ENCODE peak calls at places on chromosome 6, in five cellular contexts. N is K562, R is HepG2, C is GM12878, E is SK-N-SH. V is an unnamed sample.

GRCh38 chr6:10850728-10851127 is 12.4 kb upstream of the MAK start:
- DNase-seq in N (peak), R (no peak), C (no peak), E (no peak), V (no peak)

GRCh38 chr6:74879234-74879633 is 326.6 kb downstream of the COL12A1 start:
- DNase-seq in N (no peak), R (no peak), C (no peak), E (no peak), V (no peak)

GRCh38 chr6:132443206-132443605 is 41.9 kb upstream of the MOXD1 start:
- DNase-seq in N (no peak), R (no peak), C (no peak), E (no peak), V (no peak)

GRCh38 chr6:20134613-20135012 is 77.7 kb downstream of the MBOAT1 start:
- DNase-seq in N (no peak), R (no peak), C (no peak), E (no peak), V (no peak)

GRCh38 chr6:158631678-158632537 is 12.6 kb downstream of the DYNLT1 start:
- DNase-seq in N (peak), R (no peak), C (no peak), E (no peak), V (no peak)

GRCh38 chr6:166980738-166981137 is 18.5 kb upstream of the CEP43 start:
- DNase-seq in N (no peak), R (no peak), C (no peak), E (no peak), V (no peak)

GRCh38 chr6:43759157-43759925 is 10.7 kb upstream of the VEGFA start:
- DNase-seq in N (no peak), R (no peak), C (no peak), E (no peak), V (no peak)

GRCh38 chr6:1135726-1136414 is 176.0 kb upstream of the FOXQ1 start:
- DNase-seq in N (no peak), R (no peak), C (no peak), E (no peak), V (no peak)

GRCh38 chr6:27281105-27281539 is 31.0 kb downstream of the POM121L2 start:
- DNase-seq in N (peak), R (no peak), C (no peak), E (no peak), V (no peak)

GRCh38 chr6:11241793-11242201 is 9.3 kb upstream of the NEDD9 start:
- DNase-seq in N (peak), R (peak), C (no peak), E (no peak), V (no peak)

GRCh38 chr6:114989279-114989964 is 646.6 kb upstream of the HS3ST5 start:
- DNase-seq in N (no peak), R (no peak), C (no peak), E (no peak), V (peak)

GRCh38 chr6:52574709-52575489 is 2.0 kb downstream of the TRAM2 start:
- DNase-seq in N (peak), R (no peak), C (peak), E (no peak), V (peak)

GRCh38 chr6:39901116-39901655 is 33.1 kb downstream of the MOCS1 start:
- DNase-seq in N (no peak), R (no peak), C (no peak), E (no peak), V (no peak)

GRCh38 chr6:62150048-62150663 is 135.9 kb downstream of the KHDRBS2 start:
- DNase-seq in N (peak), R (peak), C (no peak), E (peak), V (peak)

GRCh38 chr6:160737934-160738333 is 35.9 kb downstream of the PLG start:
- DNase-seq in N (no peak), R (no peak), C (no peak), E (no peak), V (no peak)

GRCh38 chr6:88520445-88520844 is 354.3 kb upstream of the CNR1 start:
- DNase-seq in N (no peak), R (no peak), C (no peak), E (peak), V (no peak)

GRCh38 chr6:54191460-54191859 is 80.2 kb downstream of the MLIP start:
- DNase-seq in N (no peak), R (no peak), C (no peak), E (no peak), V (no peak)

GRCh38 chr6:54719633-54720032 is 126.9 kb upstream of the FAM83B start:
- DNase-seq in N (no peak), R (no peak), C (no peak), E (no peak), V (no peak)

GRCh38 chr6:116528800-116529199 is 16.7 kb downstream of the TRAPPC3L start:
- DNase-seq in N (no peak), R (peak), C (no peak), E (no peak), V (no peak)

GRCh38 chr6:41638801-41639555 is 710 bp downstream of the MDFI start:
- DNase-seq in N (no peak), R (no peak), C (no peak), E (peak), V (no peak)

GRCh38 chr6:82766476-82766875 is 299.2 kb downstream of the UBE3D start:
- DNase-seq in N (no peak), R (no peak), C (no peak), E (no peak), V (no peak)

GRCh38 chr6:3334579-3334978 is 75.8 kb downstream of the PSMG4 start:
- DNase-seq in N (no peak), R (no peak), C (no peak), E (peak), V (no peak)

GRCh38 chr6:143260857-143261256 is 189.6 kb downstream of the ADAT2 start:
- DNase-seq in N (no peak), R (no peak), C (no peak), E (no peak), V (no peak)

GRCh38 chr6:82246802-82247633 is 526 bp downstream of the IBTK start:
- DNase-seq in N (peak), R (peak), C (no peak), E (peak), V (peak)

GRCh38 chr6:40160826-40161225 is 226.6 kb upstream of the MOCS1 start:
- DNase-seq in N (peak), R (no peak), C (no peak), E (no peak), V (no peak)

GRCh38 chr6:154653853-154654252 is 79.4 kb upstream of the SCAF8 start:
- DNase-seq in N (no peak), R (no peak), C (no peak), E (no peak), V (no peak)

GRCh38 chr6:152313542-152314482 is 323.4 kb downstream of the SYNE1 start:
- DNase-seq in N (no peak), R (peak), C (no peak), E (no peak), V (no peak)
- TF ChIP-seq GABPA in N (no peak), R (no peak), C (no peak), E (no peak), V (no peak)

GRCh38 chr6:100260584-100260983 is 204.1 kb downstream of the SIM1 start:
- DNase-seq in N (no peak), R (no peak), C (no peak), E (no peak), V (no peak)

GRCh38 chr6:100261486-100261885 is 203.2 kb downstream of the SIM1 start:
- DNase-seq in N (no peak), R (no peak), C (no peak), E (no peak), V (no peak)

GRCh38 chr6:100255701-100256100 is 209.0 kb downstream of the SIM1 start:
- DNase-seq in N (no peak), R (no peak), C (no peak), E (no peak), V (no peak)

GRCh38 chr6:100258752-100259151 is 206.0 kb downstream of the SIM1 start:
- DNase-seq in N (no peak), R (no peak), C (no peak), E (no peak), V (no peak)

DNA sequence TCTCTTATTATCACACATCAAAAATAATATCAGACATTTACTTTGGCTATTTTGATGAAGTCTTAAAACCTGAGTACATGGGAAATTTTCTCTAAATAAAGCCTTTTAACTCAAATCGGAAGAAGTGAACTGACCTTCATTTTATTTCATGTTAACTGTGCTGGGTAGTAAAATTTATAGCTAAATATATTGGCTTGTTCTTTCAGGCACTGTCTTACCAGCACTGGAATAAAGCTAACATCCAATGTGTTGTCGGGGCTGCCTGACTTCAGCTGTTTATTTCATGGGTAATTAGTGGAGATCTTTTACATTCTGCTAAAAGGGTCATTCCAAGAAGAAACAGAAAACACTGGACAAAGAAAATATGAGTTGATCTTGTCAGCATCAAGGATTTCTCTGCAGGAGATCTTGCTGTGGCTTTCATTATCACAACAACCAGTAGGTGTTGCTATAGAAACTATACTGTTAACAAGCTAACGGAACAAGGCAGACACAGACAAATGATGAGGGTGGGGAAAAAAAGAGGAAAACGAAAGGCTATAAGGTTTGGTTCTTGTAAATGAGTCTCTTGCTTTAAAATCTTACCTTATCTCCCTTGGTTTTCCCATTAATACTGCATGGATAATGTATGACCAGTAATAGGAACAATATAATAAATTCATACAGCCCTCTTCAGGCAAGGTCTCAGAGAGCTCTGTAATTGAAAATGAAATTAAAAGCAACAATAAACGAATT is 206.9 kb downstream of the SIM1 start:
- DNase-seq in N (peak), R (peak), C (peak), E (no peak), V (no peak)
- TF ChIP-seq REST in N (no peak), R (no peak), C (no peak), E (no peak), V (no peak)

DNA sequence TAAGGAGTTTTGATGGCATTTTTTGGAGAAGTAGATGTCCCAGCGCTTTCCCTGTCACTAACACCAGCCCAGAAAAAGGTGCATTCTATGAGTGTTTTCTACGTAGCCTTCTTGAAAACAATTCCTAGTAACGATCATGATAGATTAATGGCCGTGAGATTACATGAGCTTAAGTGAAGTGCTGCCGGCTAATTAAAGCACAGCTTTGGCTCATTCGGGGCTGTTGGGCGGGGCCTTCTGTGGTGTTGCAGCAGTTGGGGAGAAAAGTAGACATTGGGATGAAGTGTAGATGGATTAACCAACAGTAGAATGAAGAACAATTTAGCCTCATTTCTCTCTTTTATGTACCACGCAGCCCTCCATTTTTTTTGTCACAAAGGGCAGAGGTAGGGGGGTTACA is 20.8 kb upstream of the TRAF3IP2 start:
- DNase-seq in N (no peak), R (no peak), C (no peak), E (no peak), V (no peak)
- TF ChIP-seq GABPA in N (no peak), R (no peak), C (no peak), E (no peak), V (no peak)

DNA sequence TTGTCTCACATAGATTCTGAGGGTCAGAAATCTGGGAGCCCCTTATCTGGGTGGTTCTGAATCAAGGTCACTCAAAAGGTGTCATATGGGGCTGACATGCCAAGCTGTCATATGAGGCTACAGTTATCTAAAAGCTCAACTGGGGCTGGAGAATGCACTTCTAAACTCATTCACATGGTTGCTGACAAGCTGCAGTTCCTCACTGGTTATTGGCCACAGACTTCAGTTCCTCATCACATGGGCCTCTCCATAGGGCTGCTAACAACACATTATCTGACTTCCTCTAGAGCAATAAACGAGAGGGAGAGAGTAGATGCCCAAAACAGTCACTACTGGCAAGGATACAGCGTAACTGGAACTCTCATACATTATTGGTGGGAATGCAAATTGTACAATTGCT is 7.4 kb upstream of the CGA start:
- DNase-seq in N (no peak), R (no peak), C (no peak), E (no peak), V (no peak)
- TF ChIP-seq REST in N (no peak), R (no peak), C (no peak), E (no peak), V (no peak)

GRCh38 chr6:24340998-24341934 is 16.6 kb downstream of the DCDC2 start:
- DNase-seq in N (no peak), R (peak), C (no peak), E (no peak), V (no peak)
- TF ChIP-seq GABPA in N (no peak), R (no peak), C (no peak), E (no peak), V (no peak)